ENCODE peak calls at places on chromosomes 2 and 18, in eight cellular contexts. K, Q, T, A, S, L, N and C are unnamed samples.

GRCh38 chr2:43165378-43166025 is 60.9 kb downstream of the ZFP36L2 start:
- DNase-seq in K (no peak), A (no peak), L (no peak), N (no peak), S (peak; percentile 47), Q (no peak), T (no peak), C (no peak)

GRCh38 chr2:67851946-67852345 is 210.9 kb downstream of the C1D start:
- DNase-seq in N (no peak), K (no peak), A (no peak), L (no peak), S (no peak), T (no peak), Q (no peak), C (no peak)

GRCh38 chr2:233124449-233125080 is 64.4 kb downstream of the INPP5D start:
- DNase-seq in Q (no peak), A (no peak), L (no peak), N (no peak), K (no peak), T (peak; percentile 64), S (no peak), C (no peak)

GRCh38 chr2:53536583-53537361 is 230.8 kb upstream of the CHAC2 start:
- DNase-seq in S (no peak), T (no peak), A (no peak), L (no peak), K (no peak), N (no peak), Q (no peak), C (no peak)

GRCh38 chr2:172273910-172274571 is 153.3 kb upstream of the ITGA6 start:
- DNase-seq in Q (no peak), L (no peak), N (no peak), K (no peak), T (no peak), S (no peak), A (no peak), C (no peak)

GRCh38 chr2:39247512-39247911 is 3.7 kb upstream of the CDKL4 start:
- DNase-seq in A (no peak), S (no peak), Q (no peak), L (no peak), T (no peak), K (no peak), N (no peak), C (no peak)

GRCh38 chr2:151339168-151339567 is 18.2 kb upstream of the TNFAIP6 start:
- DNase-seq in Q (no peak), A (peak; percentile 40), S (no peak), K (no peak), T (no peak), L (no peak), N (no peak), C (no peak)

GRCh38 chr2:162327134-162327769 is 8.8 kb upstream of the IFIH1 start:
- DNase-seq in A (no peak), T (no peak), K (no peak), N (no peak), S (no peak), L (no peak), Q (no peak), C (no peak)

GRCh38 chr2:17877811-17878221 is 651 bp upstream of the KCNS3 start:
- DNase-seq in S (no peak), K (no peak), L (peak; percentile 30), Q (peak; percentile 20), N (peak; percentile 4), A (peak; percentile 8), T (no peak), C (no peak)

GRCh38 chr2:40287201-40287600 is 164.7 kb downstream of the SLC8A1 start:
- DNase-seq in N (peak; percentile 77), L (no peak), A (no peak), Q (no peak), S (no peak), K (peak; percentile 65), T (no peak), C (no peak)

GRCh38 chr2:235917506-235917905 is 250.7 kb downstream of the GBX2 start:
- DNase-seq in N (no peak), Q (no peak), L (no peak), S (peak; percentile 47), K (no peak), A (no peak), T (no peak), C (no peak)

GRCh38 chr18:56139792-56140254 is 498.6 kb downstream of the TXNL1 start:
- DNase-seq in N (no peak), Q (no peak), K (peak; percentile 95), T (peak; percentile 61), A (peak; percentile 53), S (no peak), L (no peak), C (no peak)

GRCh38 chr2:175205523-175205922 is 24.0 kb upstream of the ATP5MC3 start:
- DNase-seq in K (peak; percentile 41), L (no peak), S (no peak), Q (no peak), T (no peak), A (peak; percentile 7), N (peak; percentile 39), C (no peak)

GRCh38 chr2:45541450-45541849 is 69.6 kb downstream of the SRBD1 start:
- DNase-seq in N (no peak), Q (no peak), L (no peak), K (no peak), S (no peak), T (no peak), A (no peak), C (no peak)

GRCh38 chr2:3807853-3808252 is 104.5 kb downstream of the DCDC2C start:
- DNase-seq in N (peak; percentile 33), L (no peak), S (no peak), T (no peak), K (peak; percentile 78), Q (no peak), A (peak; percentile 67), C (no peak)

GRCh38 chr2:6525371-6525770 is 340.3 kb downstream of the CMPK2 start:
- DNase-seq in S (peak; percentile 88), K (no peak), L (no peak), A (no peak), Q (no peak), T (no peak), N (no peak), C (no peak)

GRCh38 chr2:165839610-165840009 is 45.6 kb upstream of the GALNT3 start:
- DNase-seq in N (peak; percentile 68), K (peak; percentile 81), S (no peak), Q (no peak), A (no peak), T (no peak), L (no peak), C (no peak)

GRCh38 chr2:70977605-70978205 is 725 bp upstream of the ANKRD53 start:
- DNase-seq in L (peak; percentile 54), K (peak; percentile 93), T (no peak), N (peak; percentile 94), S (no peak), A (peak; percentile 88), Q (no peak), C (peak; percentile 20)
- TF ChIP-seq CTCF in L (no peak), K (no peak), T (peak; percentile 6), N (no peak), S (no peak), A (no peak), Q (no peak), C (peak; percentile 44)

GRCh38 chr2:27220091-27220490 is 2.9 kb downstream of the CAD start:
- DNase-seq in Q (no peak), N (no peak), A (no peak), L (no peak), S (no peak), T (peak; percentile 10), K (no peak), C (no peak)

GRCh38 chr2:27216416-27217137 is 592 bp upstream of the CAD start:
- DNase-seq in N (no peak), T (no peak), A (no peak), S (no peak), L (no peak), Q (no peak), K (no peak), C (no peak)

GRCh38 chr2:27218614-27219013 is 1.4 kb downstream of the CAD start:
- DNase-seq in S (no peak), L (no peak), N (no peak), T (no peak), A (no peak), Q (no peak), K (no peak), C (no peak)

GRCh38 chr2:27214936-27215335 is 2.2 kb upstream of the CAD start:
- DNase-seq in K (no peak), L (no peak), S (no peak), T (no peak), N (no peak), Q (no peak), A (no peak), C (no peak)

DNA sequence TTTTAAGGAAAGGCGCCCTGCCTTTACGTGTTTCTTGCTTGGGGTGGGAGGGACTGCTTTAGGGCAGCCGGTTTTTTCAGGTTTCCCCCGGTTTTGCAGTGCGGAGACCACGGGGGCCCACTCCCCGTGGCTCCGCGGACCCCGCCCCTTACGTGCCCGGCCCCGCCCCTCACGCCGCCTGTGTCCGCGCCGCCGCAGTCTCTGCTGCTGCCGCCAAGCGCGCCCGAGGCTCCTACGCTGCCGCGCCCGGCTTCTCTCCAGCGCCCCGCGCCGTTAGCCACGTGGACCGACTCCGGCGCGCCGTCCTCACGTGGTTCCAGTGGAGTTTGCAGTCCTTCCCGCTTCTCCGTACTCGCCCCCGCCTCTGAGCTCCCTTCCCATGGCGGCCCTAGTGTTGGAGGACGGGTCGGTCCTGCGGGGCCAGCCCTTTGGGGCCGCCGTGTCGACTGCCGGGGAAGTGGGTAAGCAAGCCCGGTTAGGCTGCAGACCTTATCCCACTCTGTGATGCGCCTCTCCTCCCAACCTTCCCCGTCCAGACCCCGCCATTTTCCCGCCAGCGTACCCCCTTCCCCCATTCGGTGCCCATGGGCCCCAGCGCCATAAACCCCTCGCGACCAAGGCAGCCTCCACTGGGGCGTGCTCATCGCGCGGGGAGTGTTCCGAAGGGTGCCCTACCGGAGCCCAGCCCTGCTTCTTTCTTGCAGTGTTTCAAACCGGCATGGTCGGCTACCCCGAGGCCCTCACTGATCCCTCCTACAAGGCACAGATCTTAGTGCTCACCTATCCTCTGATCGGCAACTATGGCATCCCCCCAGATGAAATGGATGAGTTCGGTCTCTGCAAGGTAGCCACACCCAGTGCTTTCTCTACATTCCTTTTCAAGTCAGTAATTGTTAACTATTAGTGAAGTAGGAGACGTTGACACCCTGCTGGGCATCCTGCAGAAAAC is at the start of gene CAD:
- DNase-seq in K (peak; percentile 75), N (peak; percentile 89), L (peak; percentile 92), A (peak; percentile 89), T (peak; percentile 95), S (peak; percentile 95), Q (peak; percentile 87), C (peak; percentile 76)
- TF ChIP-seq CTCF in K (peak; percentile 21), N (no peak), L (peak; percentile 57), A (peak; percentile 21), T (peak; percentile 37), S (peak; percentile 32), Q (peak; percentile 22), C (no peak)

GRCh38 chr2:28952806-28953190 is 28.3 kb upstream of the TOGARAM2 start:
- DNase-seq in K (no peak), L (no peak), N (no peak), Q (no peak), A (no peak), S (peak; percentile 69), T (no peak), C (no peak)
- TF ChIP-seq CTCF in K (no peak), L (no peak), N (peak; percentile 25), Q (no peak), A (no peak), S (peak; percentile 71), T (no peak), C (no peak)

DNA sequence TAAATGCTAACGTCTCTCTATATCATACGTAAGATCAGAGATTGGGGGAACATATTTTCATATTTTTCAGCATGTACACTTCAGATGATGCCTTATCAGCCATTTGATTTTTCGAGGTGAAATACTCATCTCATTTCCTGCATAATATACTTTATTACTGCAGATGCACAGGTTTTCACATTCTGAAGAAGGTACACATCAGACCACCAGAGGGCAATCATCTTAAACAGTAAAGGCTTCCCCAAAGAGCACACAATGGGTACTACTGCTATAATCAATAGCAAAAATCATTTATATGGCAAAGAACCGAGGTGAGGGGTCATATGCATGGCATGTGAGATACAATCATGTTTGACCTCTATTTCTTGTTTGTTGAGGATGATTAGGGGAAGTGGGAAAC is 118.9 kb downstream of the EPB41L3 start:
- DNase-seq in Q (no peak), S (no peak), T (no peak), N (peak; percentile 17), L (no peak), A (peak; percentile 61), K (peak; percentile 65), C (no peak)
- TF ChIP-seq CTCF in Q (no peak), S (peak; percentile 41), T (peak; percentile 42), N (peak; percentile 31), L (peak; percentile 34), A (peak; percentile 69), K (peak; percentile 52), C (peak; percentile 16)